ENCODE peak calls at places on chromosomes 7 and 10, in ten cellular contexts. M is cardiac fibroblast, D is ascending aorta, E is spleen, V is GM12878, P is astrocyte of the spinal cord, X is IMR-90, H is A549, U is thoracic aorta, T is cardiac muscle cell. Z is an unnamed sample.

GRCh38 chr7:114889646-114890285 is 32.1 kb upstream of the MDFIC start:
- DNase-seq in M (peak; percentile 98), D (no peak), E (no peak), V (no peak), P (peak; percentile 96), X (peak; percentile 99), H (peak; percentile 92), U (no peak), T (peak; percentile 96), Z (peak; percentile 2)

GRCh38 chr10:128032466-128032865 is 93.8 kb downstream of the MKI67 start:
- DNase-seq in M (no peak), D (no peak), E (peak; percentile 53), V (no peak), P (no peak), X (no peak), H (no peak), U (no peak), T (no peak), Z (no peak)

GRCh38 chr7:44046321-44047061 is 2.0 kb downstream of the DBNL start:
- DNase-seq in M (no peak), D (no peak), E (peak; percentile 87), V (peak; percentile 76), P (no peak), X (no peak), H (no peak), U (no peak), T (no peak), Z (peak; percentile 75)

GRCh38 chr10:99926925-99927718 is 82.6 kb downstream of the DNMBP start:
- DNase-seq in M (peak; percentile 69), D (no peak), E (no peak), V (no peak), P (peak; percentile 67), X (peak; percentile 66), H (peak; percentile 34), U (no peak), T (peak; percentile 77), Z (no peak)

GRCh38 chr10:9342865-9343450 is 1288.5 kb downstream of the GATA3 start:
- DNase-seq in M (peak; percentile 57), D (no peak), E (no peak), V (no peak), P (peak; percentile 41), X (peak; percentile 42), H (peak; percentile 36), U (no peak), T (peak; percentile 56), Z (no peak)

GRCh38 chr7:45597286-45597984 is 23.3 kb downstream of the ADCY1 start:
- DNase-seq in M (no peak), D (no peak), E (no peak), V (no peak), P (no peak), X (no peak), H (no peak), U (no peak), T (no peak), Z (no peak)

GRCh38 chr10:85862771-85863170 is 503.8 kb downstream of the GRID1 start:
- DNase-seq in M (no peak), D (no peak), E (no peak), V (no peak), P (no peak), X (no peak), H (no peak), U (no peak), T (no peak), Z (no peak)

GRCh38 chr7:75608451-75609122 is 116.5 kb downstream of the SPDYE5 start:
- DNase-seq in M (no peak), D (no peak), E (no peak), V (no peak), P (no peak), X (no peak), H (no peak), U (no peak), T (no peak), Z (no peak)

GRCh38 chr7:157255201-157255606 is 81.6 kb upstream of the DNAJB6 start:
- DNase-seq in M (no peak), D (no peak), E (no peak), V (no peak), P (no peak), X (no peak), H (no peak), U (no peak), T (peak; percentile 51), Z (no peak)

GRCh38 chr10:131980757-131981428 is 830 bp downstream of the BNIP3 start:
- DNase-seq in M (peak; percentile 31), D (no peak), E (peak; percentile 83), V (no peak), P (no peak), X (no peak), H (no peak), U (no peak), T (peak; percentile 34), Z (no peak)

GRCh38 chr7:69751026-69751425 is 152.8 kb downstream of the AUTS2 start:
- DNase-seq in M (no peak), D (no peak), E (no peak), V (no peak), P (no peak), X (no peak), H (no peak), U (no peak), T (no peak), Z (no peak)

GRCh38 chr7:71824356-71824755 is 587.8 kb downstream of the CALN1 start:
- DNase-seq in M (peak; percentile 0), D (no peak), E (no peak), V (no peak), P (peak; percentile 89), X (no peak), H (no peak), U (no peak), T (peak; percentile 23), Z (no peak)

GRCh38 chr10:22633106-22633505 is 81.3 kb downstream of the PIP4K2A start:
- DNase-seq in M (no peak), D (no peak), E (no peak), V (no peak), P (no peak), X (no peak), H (no peak), U (no peak), T (no peak), Z (no peak)

GRCh38 chr10:30197186-30197585 is 137.8 kb upstream of the JCAD start:
- DNase-seq in M (no peak), D (no peak), E (no peak), V (no peak), P (no peak), X (no peak), H (no peak), U (no peak), T (no peak), Z (no peak)

GRCh38 chr10:54396004-54396403 is 405.0 kb downstream of the PCDH15 start:
- DNase-seq in M (no peak), D (no peak), E (no peak), V (no peak), P (no peak), X (no peak), H (no peak), U (no peak), T (no peak), Z (no peak)

GRCh38 chr10:61316866-61317265 is 136.3 kb downstream of the TMEM26 start:
- DNase-seq in M (no peak), D (no peak), E (no peak), V (no peak), P (no peak), X (no peak), H (no peak), U (no peak), T (peak; percentile 47), Z (no peak)

GRCh38 chr7:47265621-47266020 is 316.3 kb downstream of the TNS3 start:
- DNase-seq in M (no peak), D (no peak), E (no peak), V (no peak), P (no peak), X (no peak), H (no peak), U (no peak), T (no peak), Z (no peak)

GRCh38 chr7:39811161-39811614 is 138.9 kb upstream of the CDK13 start:
- DNase-seq in M (peak; percentile 44), D (no peak), E (no peak), V (no peak), P (peak; percentile 13), X (peak; percentile 25), H (peak; percentile 35), U (no peak), T (peak; percentile 23), Z (no peak)

DNA sequence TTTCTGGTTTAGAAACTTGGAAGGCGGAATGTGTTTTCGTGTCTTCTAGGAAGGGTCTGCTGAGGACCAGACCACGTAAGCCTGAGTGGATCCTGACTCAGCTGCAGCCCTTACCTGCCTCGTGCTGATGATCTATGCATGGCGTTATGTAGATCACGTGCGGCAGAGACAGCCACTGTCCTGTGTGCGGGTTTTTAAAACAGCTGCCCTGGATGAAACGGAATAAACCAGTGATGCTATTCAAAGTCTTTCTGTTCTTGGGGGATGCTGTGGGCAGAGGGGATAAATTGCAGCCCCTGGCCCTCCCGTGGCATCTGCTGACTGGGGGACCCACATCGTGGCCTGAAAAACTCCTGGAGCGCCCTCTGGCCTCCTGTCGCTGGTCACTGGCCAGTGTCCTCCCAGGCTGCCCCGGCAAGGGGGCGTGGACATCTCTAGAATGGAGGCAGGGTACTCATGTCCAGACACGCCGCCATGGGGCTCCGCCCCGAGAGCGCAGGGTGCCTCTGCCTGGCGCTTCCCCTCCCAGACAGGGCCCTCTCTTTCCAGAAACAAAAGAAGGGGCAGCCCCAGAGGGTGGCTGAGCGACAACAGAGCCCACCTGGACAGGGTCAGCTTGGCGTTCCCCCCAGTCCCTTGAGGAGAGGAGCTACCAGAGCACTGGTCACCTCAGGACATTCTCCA is 13.2 kb downstream of the ALKBH4 start:
- DNase-seq in M (no peak), D (no peak), E (no peak), V (no peak), P (no peak), X (no peak), H (no peak), U (no peak), T (no peak), Z (no peak)
- H3K4me3 ChIP-seq in M (no peak overlapping the region), D (no peak overlapping the region), E (no peak overlapping the region), V (no peak overlapping the region), P (no peak overlapping the region), X (no peak overlapping the region), H (no peak overlapping the region), U (no peak overlapping the region), T (no peak overlapping the region), Z (no peak overlapping the region)

GRCh38 chr7:98922392-98923107 is 44.2 kb downstream of the TRRAP start:
- DNase-seq in M (peak; percentile 62), D (no peak), E (no peak), V (no peak), P (peak; percentile 86), X (peak; percentile 76), H (peak; percentile 44), U (no peak), T (peak; percentile 91), Z (no peak)
- TF ChIP-seq CTCF in M (no peak), D (no peak), E (no peak), V (no peak), P (peak; percentile 14), X (no peak), H (no peak), U (no peak), T (no peak), Z (no peak)

GRCh38 chr7:106345421-106346166 is 60.8 kb upstream of the NAMPT start:
- DNase-seq in M (peak; percentile 85), D (no peak), E (no peak), V (no peak), P (peak; percentile 59), X (peak; percentile 61), H (no peak), U (no peak), T (peak; percentile 78), Z (no peak)
- H3K4me3 ChIP-seq in M (no peak overlapping the region), D (no peak overlapping the region), E (no peak overlapping the region), V (no peak overlapping the region), P (no peak overlapping the region), X (no peak overlapping the region), H (no peak overlapping the region), U (no peak overlapping the region), T (no peak overlapping the region), Z (no peak overlapping the region)

GRCh38 chr7:129008645-129009414 is 46.1 kb downstream of the TNPO3 start:
- DNase-seq in M (no peak), D (no peak), E (no peak), V (peak; percentile 31), P (no peak), X (no peak), H (no peak), U (no peak), T (no peak), Z (no peak)
- TF ChIP-seq CTCF in M (no peak), D (no peak), E (no peak), V (no peak), P (no peak), X (no peak), H (no peak), U (no peak), T (no peak), Z (no peak)